ENCODE peak calls at places on chromosomes 12 and 14, in nine cellular contexts. T is cardiac muscle cell, G is thoracic aorta, W is left ventricle myocardium inferior, C is heart right ventricle, N is HL-60, V is brain microvascular endothelial cell, I is Peyer's patch, H is right lobe of liver. A is an unnamed sample.

GRCh38 chr14:49915085-49915484 is 22.2 kb downstream of the ARF6 start:
- DNase-seq in T (no peak), G (no peak), W (no peak), C (no peak), N (no peak), V (no peak), I (no peak), H (no peak), A (no peak)

GRCh38 chr14:24179961-24180726 is 8.3 kb downstream of the REC8 start:
- DNase-seq in T (peak), G (no peak), W (no peak), C (no peak), N (no peak), V (peak), I (no peak), H (peak), A (no peak)

GRCh38 chr12:2046959-2047358 is 5.8 kb upstream of the CACNA1C start:
- DNase-seq in T (no peak), G (no peak), W (no peak), C (no peak), N (no peak), V (no peak), I (no peak), H (no peak), A (no peak)

GRCh38 chr14:78170203-78170602 is at the start of gene NRXN3:
- DNase-seq in T (no peak), G (no peak), W (no peak), C (no peak), N (no peak), V (no peak), I (no peak), H (no peak), A (peak)

GRCh38 chr12:66188584-66189475 is at the start of gene IRAK3:
- DNase-seq in T (peak), G (peak), W (peak), C (peak), N (peak), V (no peak), I (peak), H (peak), A (no peak)

GRCh38 chr12:53737951-53738833 is 10.9 kb upstream of the CALCOCO1 start:
- DNase-seq in T (no peak), G (no peak), W (no peak), C (no peak), N (no peak), V (no peak), I (peak), H (no peak), A (no peak)

GRCh38 chr12:27014085-27014858 is at the start of gene TM7SF3:
- DNase-seq in T (peak), G (peak), W (peak), C (peak), N (peak), V (peak), I (peak), H (peak), A (peak)

GRCh38 chr12:66832997-66833396 is 154.1 kb upstream of the GRIP1 start:
- DNase-seq in T (no peak), G (no peak), W (no peak), C (no peak), N (no peak), V (no peak), I (no peak), H (no peak), A (no peak)

GRCh38 chr14:52325126-52325525 is 11.0 kb downstream of the PTGER2 start:
- DNase-seq in T (no peak), G (no peak), W (no peak), C (no peak), N (peak), V (no peak), I (no peak), H (no peak), A (no peak)

GRCh38 chr12:116559080-116559329 is 176 bp upstream of the MAP1LC3B2 start:
- DNase-seq in T (no peak), G (no peak), W (no peak), C (no peak), N (no peak), V (no peak), I (no peak), H (no peak), A (no peak)

GRCh38 chr12:6833189-6833890 is 5.1 kb downstream of the P3H3 start:
- DNase-seq in T (no peak), G (no peak), W (no peak), C (no peak), N (no peak), V (no peak), I (no peak), H (no peak), A (no peak)

GRCh38 chr12:51441583-51441982 is 17.0 kb downstream of the SLC4A8 start:
- DNase-seq in T (peak), G (no peak), W (no peak), C (no peak), N (no peak), V (peak), I (no peak), H (no peak), A (no peak)

GRCh38 chr12:103793512-103794045 is 47.5 kb downstream of the NT5DC3 start:
- DNase-seq in T (no peak), G (no peak), W (no peak), C (no peak), N (no peak), V (no peak), I (no peak), H (no peak), A (no peak)

GRCh38 chr14:51783765-51784164 is 76.6 kb upstream of the GNG2 start:
- DNase-seq in T (peak), G (no peak), W (no peak), C (no peak), N (peak), V (peak), I (no peak), H (no peak), A (no peak)

GRCh38 chr12:20370001-20370381 is 1.7 kb downstream of the PDE3A start:
- DNase-seq in T (peak), G (no peak), W (peak), C (peak), N (no peak), V (peak), I (no peak), H (no peak), A (no peak)

GRCh38 chr14:50659327-50659974 is 8.7 kb downstream of the SAV1 start:
- DNase-seq in T (no peak), G (no peak), W (no peak), C (peak), N (no peak), V (no peak), I (no peak), H (no peak), A (peak)

GRCh38 chr12:116044181-116044580 is 233.3 kb downstream of the MED13L start:
- DNase-seq in T (no peak), G (no peak), W (no peak), C (no peak), N (no peak), V (peak), I (no peak), H (no peak), A (no peak)

GRCh38 chr12:107560906-107561285 is 124.7 kb upstream of the PWP1 start:
- DNase-seq in T (no peak), G (no peak), W (no peak), C (no peak), N (no peak), V (no peak), I (no peak), H (no peak), A (peak)

GRCh38 chr14:86683525-86683924 is 1153.6 kb downstream of the FLRT2 start:
- DNase-seq in T (no peak), G (no peak), W (no peak), C (no peak), N (no peak), V (no peak), I (no peak), H (no peak), A (no peak)

GRCh38 chr12:108689314-108690190 is 41.8 kb downstream of the CORO1C start:
- DNase-seq in T (peak), G (no peak), W (no peak), C (peak), N (no peak), V (no peak), I (no peak), H (no peak), A (peak)

GRCh38 chr12:47744005-47744651 is 14.6 kb downstream of the RAPGEF3 start:
- DNase-seq in T (no peak), G (no peak), W (no peak), C (no peak), N (no peak), V (no peak), I (peak), H (peak), A (no peak)

GRCh38 chr12:48351022-48351708 is 446 bp upstream of the ZNF641 start:
- DNase-seq in T (peak), G (peak), W (peak), C (peak), N (peak), V (peak), I (no peak), H (no peak), A (peak)

GRCh38 chr14:75310295-75311059 is 31.8 kb downstream of the FOS start:
- DNase-seq in T (peak), G (peak), W (peak), C (peak), N (no peak), V (peak), I (peak), H (peak), A (peak)

GRCh38 chr12:113063396-113064350 is 7.1 kb downstream of the DTX1 start:
- DNase-seq in T (no peak), G (no peak), W (no peak), C (no peak), N (no peak), V (no peak), I (no peak), H (no peak), A (no peak)

GRCh38 chr12:6113691-6114475 is 10.6 kb downstream of the VWF start:
- DNase-seq in T (no peak), G (no peak), W (no peak), C (no peak), N (no peak), V (no peak), I (no peak), H (no peak), A (no peak)

GRCh38 chr12:96226801-96227348 is 32.7 kb downstream of the ELK3 start:
- DNase-seq in T (no peak), G (no peak), W (no peak), C (no peak), N (no peak), V (no peak), I (no peak), H (no peak), A (no peak)

GRCh38 chr12:91482231-91482630 is 299.6 kb upstream of the DCN start:
- DNase-seq in T (no peak), G (no peak), W (no peak), C (no peak), N (no peak), V (no peak), I (no peak), H (no peak), A (no peak)

GRCh38 chr12:12315838-12316237 is 34.2 kb downstream of the MANSC1 start:
- DNase-seq in T (no peak), G (no peak), W (no peak), C (no peak), N (no peak), V (no peak), I (no peak), H (no peak), A (no peak)

GRCh38 chr14:56208520-56208919 is 90.3 kb downstream of the PELI2 start:
- DNase-seq in T (no peak), G (no peak), W (no peak), C (no peak), N (no peak), V (no peak), I (no peak), H (no peak), A (no peak)

GRCh38 chr14:99065551-99065950 is 206.4 kb downstream of the BCL11B start:
- DNase-seq in T (no peak), G (no peak), W (no peak), C (no peak), N (no peak), V (no peak), I (no peak), H (no peak), A (no peak)

GRCh38 chr12:47813491-47814196 is 6.1 kb downstream of the HDAC7 start:
- DNase-seq in T (no peak), G (no peak), W (no peak), C (peak), N (peak), V (no peak), I (peak), H (no peak), A (peak)

GRCh38 chr12:62481843-62482540 is 15.4 kb downstream of the MON2 start:
- DNase-seq in T (no peak), G (no peak), W (no peak), C (no peak), N (no peak), V (no peak), I (no peak), H (no peak), A (no peak)

GRCh38 chr14:101032433-101032832 is 128.9 kb upstream of the RTL1 start:
- DNase-seq in T (no peak), G (no peak), W (no peak), C (no peak), N (no peak), V (no peak), I (no peak), H (no peak), A (no peak)

GRCh38 chr12:44716681-44717080 is 159.4 kb downstream of the NELL2 start:
- DNase-seq in T (no peak), G (no peak), W (no peak), C (no peak), N (no peak), V (no peak), I (no peak), H (no peak), A (no peak)
- H3K27ac ChIP-seq in T (no peak), G (no peak), W (no peak), C (no peak), N (no peak), V (no peak), I (no peak), H (no peak), A (no peak)

GRCh38 chr14:90599748-90600507 is 203.1 kb downstream of the CALM1 start:
- DNase-seq in T (peak), G (no peak), W (no peak), C (no peak), N (no peak), V (no peak), I (no peak), H (no peak), A (no peak)
- H3K4me3 ChIP-seq in T (no peak), G (peak), W (no peak), C (no peak), N (no peak), V (no peak), I (no peak), H (no peak), A (no peak)

DNA sequence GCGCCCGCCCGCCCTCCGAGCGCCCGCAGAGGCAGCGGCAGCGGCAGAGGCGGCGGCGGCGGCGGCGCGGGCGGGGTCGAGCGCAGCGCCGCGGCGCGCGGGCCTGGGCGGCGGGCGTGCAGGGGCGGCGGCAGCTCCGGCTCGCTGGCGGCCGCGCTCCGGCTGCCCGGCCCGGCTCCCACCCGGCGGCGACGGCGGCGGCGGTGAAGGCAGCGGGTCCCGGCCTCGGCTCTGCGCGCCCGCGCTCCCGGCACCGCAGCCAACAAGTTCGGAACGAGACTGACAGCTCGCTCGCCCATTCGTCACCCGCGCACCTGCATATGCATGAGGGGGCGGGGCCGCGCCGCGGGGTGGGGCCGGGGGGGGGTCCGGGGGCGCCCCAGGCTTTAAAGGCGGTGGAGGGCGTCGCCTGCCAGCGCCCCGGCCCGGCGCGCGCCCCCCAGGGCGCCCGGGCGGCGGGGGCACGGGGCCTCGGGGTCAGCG is at the start of gene JAG2:
- DNase-seq in T (peak), G (no peak), W (peak), C (peak), N (no peak), V (peak), I (peak), H (peak), A (peak)
- H3K27ac ChIP-seq in T (no peak), G (no peak), W (peak), C (peak), N (no peak), V (no peak), I (no peak), H (no peak), A (peak)

GRCh38 chr12:4858385-4858784 is 51.3 kb upstream of the KCNA1 start:
- DNase-seq in T (no peak), G (no peak), W (no peak), C (no peak), N (no peak), V (no peak), I (no peak), H (peak), A (no peak)
- H3K4me3 ChIP-seq in T (no peak), G (peak), W (peak), C (no peak), N (no peak), V (no peak), I (no peak), H (no peak), A (no peak)

GRCh38 chr12:49895773-49896172 is 7.9 kb downstream of the FAIM2 start:
- DNase-seq in T (no peak), G (no peak), W (no peak), C (no peak), N (no peak), V (no peak), I (no peak), H (no peak), A (no peak)

GRCh38 chr12:49897276-49897675 is 6.4 kb downstream of the FAIM2 start:
- DNase-seq in T (no peak), G (no peak), W (no peak), C (no peak), N (no peak), V (no peak), I (no peak), H (no peak), A (no peak)

GRCh38 chr12:49892732-49893317 is 10.9 kb downstream of the FAIM2 start:
- DNase-seq in T (no peak), G (no peak), W (no peak), C (no peak), N (no peak), V (no peak), I (peak), H (no peak), A (no peak)

GRCh38 chr12:49893753-49894752 is 9.6 kb downstream of the FAIM2 start:
- DNase-seq in T (peak), G (no peak), W (no peak), C (no peak), N (no peak), V (no peak), I (peak), H (no peak), A (no peak)

GRCh38 chr12:49894754-49895153 is 8.9 kb downstream of the FAIM2 start:
- DNase-seq in T (no peak), G (no peak), W (no peak), C (no peak), N (no peak), V (no peak), I (no peak), H (no peak), A (no peak)
- H3K27ac ChIP-seq in T (no peak), G (no peak), W (no peak), C (no peak), N (no peak), V (no peak), I (no peak), H (no peak), A (no peak)